ENCODE peak calls at places on chromosomes 7 and 10, in eight cellular contexts. One of them, this sample, is unnamed.

GRCh38 chr10:24385776-24386175 is 176.8 kb downstream of the KIAA1217 start:
- DNase-seq in transverse colon: no peak
- DNase-seq in A549: no peak
- DNase-seq in AG04450: no peak
- DNase-seq in stomach: no peak
- DNase-seq in hepatocyte: peak; percentile 51
- DNase-seq in heart left ventricle: peak; percentile 61
- DNase-seq in mucosa of descending colon: no peak
- DNase-seq in this sample: no peak

GRCh38 chr7:16347461-16348192 is 73.7 kb downstream of the CRPPA start:
- DNase-seq in transverse colon: no peak
- DNase-seq in A549: no peak
- DNase-seq in AG04450: no peak
- DNase-seq in stomach: no peak
- DNase-seq in hepatocyte: peak; percentile 10
- DNase-seq in heart left ventricle: no peak
- DNase-seq in mucosa of descending colon: no peak
- DNase-seq in this sample: no peak

GRCh38 chr7:97421307-97421905 is 303.9 kb downstream of the SDHAF3 start:
- DNase-seq in transverse colon: no peak
- DNase-seq in A549: no peak
- DNase-seq in AG04450: no peak
- DNase-seq in stomach: no peak
- DNase-seq in hepatocyte: no peak
- DNase-seq in heart left ventricle: no peak
- DNase-seq in mucosa of descending colon: no peak
- DNase-seq in this sample: no peak

GRCh38 chr7:66930341-66930740 is 9.3 kb downstream of the TMEM248 start:
- DNase-seq in transverse colon: no peak
- DNase-seq in A549: peak; percentile 54
- DNase-seq in AG04450: no peak
- DNase-seq in stomach: no peak
- DNase-seq in hepatocyte: peak; percentile 13
- DNase-seq in heart left ventricle: no peak
- DNase-seq in mucosa of descending colon: no peak
- DNase-seq in this sample: peak; percentile 22

GRCh38 chr7:136353287-136353686 is 376.1 kb upstream of the MTPN start:
- DNase-seq in transverse colon: no peak
- DNase-seq in A549: no peak
- DNase-seq in AG04450: no peak
- DNase-seq in stomach: no peak
- DNase-seq in hepatocyte: no peak
- DNase-seq in heart left ventricle: no peak
- DNase-seq in mucosa of descending colon: no peak
- DNase-seq in this sample: peak; percentile 11

GRCh38 chr7:112428715-112429114 is 21.5 kb upstream of the IFRD1 start:
- DNase-seq in transverse colon: no peak
- DNase-seq in A549: no peak
- DNase-seq in AG04450: no peak
- DNase-seq in stomach: no peak
- DNase-seq in hepatocyte: no peak
- DNase-seq in heart left ventricle: no peak
- DNase-seq in mucosa of descending colon: no peak
- DNase-seq in this sample: no peak

GRCh38 chr10:102970497-102970896 is 52.4 kb downstream of the CNNM2 start:
- DNase-seq in transverse colon: no peak
- DNase-seq in A549: no peak
- DNase-seq in AG04450: no peak
- DNase-seq in stomach: no peak
- DNase-seq in hepatocyte: no peak
- DNase-seq in heart left ventricle: no peak
- DNase-seq in mucosa of descending colon: no peak
- DNase-seq in this sample: no peak

GRCh38 chr7:139981533-139981932 is 81.2 kb downstream of the PARP12 start:
- DNase-seq in transverse colon: no peak
- DNase-seq in A549: no peak
- DNase-seq in AG04450: no peak
- DNase-seq in stomach: no peak
- DNase-seq in hepatocyte: no peak
- DNase-seq in heart left ventricle: no peak
- DNase-seq in mucosa of descending colon: no peak
- DNase-seq in this sample: no peak

GRCh38 chr7:57403601-57404342 is 46.2 kb upstream of the ZNF716 start:
- DNase-seq in transverse colon: no peak
- DNase-seq in A549: no peak
- DNase-seq in AG04450: no peak
- DNase-seq in stomach: no peak
- DNase-seq in hepatocyte: no peak
- DNase-seq in heart left ventricle: peak; percentile 90
- DNase-seq in mucosa of descending colon: no peak
- DNase-seq in this sample: no peak

GRCh38 chr10:82742478-82742877 is 867.5 kb downstream of the NRG3 start:
- DNase-seq in transverse colon: no peak
- DNase-seq in A549: peak; percentile 13
- DNase-seq in AG04450: no peak
- DNase-seq in stomach: peak; percentile 34
- DNase-seq in hepatocyte: peak; percentile 17
- DNase-seq in heart left ventricle: no peak
- DNase-seq in mucosa of descending colon: no peak
- DNase-seq in this sample: no peak

GRCh38 chr7:40922316-40922670 is 780.6 kb downstream of the INHBA start:
- DNase-seq in transverse colon: no peak
- DNase-seq in A549: no peak
- DNase-seq in AG04450: no peak
- DNase-seq in stomach: no peak
- DNase-seq in hepatocyte: no peak
- DNase-seq in heart left ventricle: no peak
- DNase-seq in mucosa of descending colon: no peak
- DNase-seq in this sample: no peak

GRCh38 chr7:3781607-3782006 is 480.6 kb downstream of the SDK1 start:
- DNase-seq in transverse colon: no peak
- DNase-seq in A549: no peak
- DNase-seq in AG04450: no peak
- DNase-seq in stomach: no peak
- DNase-seq in hepatocyte: no peak
- DNase-seq in heart left ventricle: no peak
- DNase-seq in mucosa of descending colon: no peak
- DNase-seq in this sample: no peak

GRCh38 chr7:100483728-100484635 is at the start of gene NYAP1:
- DNase-seq in transverse colon: peak; percentile 72
- DNase-seq in A549: peak; percentile 53
- DNase-seq in AG04450: no peak
- DNase-seq in stomach: peak; percentile 53
- DNase-seq in hepatocyte: peak; percentile 84
- DNase-seq in heart left ventricle: peak; percentile 38
- DNase-seq in mucosa of descending colon: peak; percentile 70
- DNase-seq in this sample: peak; percentile 72

GRCh38 chr7:1292972-1293830 is 60.5 kb downstream of the UNCX start:
- DNase-seq in transverse colon: no peak
- DNase-seq in A549: no peak
- DNase-seq in AG04450: no peak
- DNase-seq in stomach: no peak
- DNase-seq in hepatocyte: no peak
- DNase-seq in heart left ventricle: no peak
- DNase-seq in mucosa of descending colon: no peak
- DNase-seq in this sample: no peak

GRCh38 chr7:138499340-138499739 is 39.3 kb downstream of the TRIM24 start:
- DNase-seq in transverse colon: no peak
- DNase-seq in A549: no peak
- DNase-seq in AG04450: no peak
- DNase-seq in stomach: no peak
- DNase-seq in hepatocyte: no peak
- DNase-seq in heart left ventricle: no peak
- DNase-seq in mucosa of descending colon: no peak
- DNase-seq in this sample: no peak

GRCh38 chr10:102072867-102073527 is 7.8 kb downstream of the HPS6 start:
- DNase-seq in transverse colon: peak; percentile 86
- DNase-seq in A549: peak; percentile 81
- DNase-seq in AG04450: peak; percentile 59
- DNase-seq in stomach: peak; percentile 89
- DNase-seq in hepatocyte: peak; percentile 88
- DNase-seq in heart left ventricle: peak; percentile 72
- DNase-seq in mucosa of descending colon: no peak
- DNase-seq in this sample: peak; percentile 79

GRCh38 chr10:47299989-47300931 is at the start of gene GDF10:
- DNase-seq in transverse colon: no peak
- DNase-seq in A549: no peak
- DNase-seq in AG04450: no peak
- DNase-seq in stomach: no peak
- DNase-seq in hepatocyte: peak; percentile 47
- DNase-seq in heart left ventricle: no peak
- DNase-seq in mucosa of descending colon: no peak
- DNase-seq in this sample: no peak

GRCh38 chr10:15802375-15802949 is 57.8 kb downstream of the MINDY3 start:
- DNase-seq in transverse colon: no peak
- DNase-seq in A549: no peak
- DNase-seq in AG04450: no peak
- DNase-seq in stomach: no peak
- DNase-seq in hepatocyte: no peak
- DNase-seq in heart left ventricle: no peak
- DNase-seq in mucosa of descending colon: no peak
- DNase-seq in this sample: no peak

GRCh38 chr10:22958338-22958737 is 30.5 kb downstream of the ARMC3 start:
- DNase-seq in transverse colon: no peak
- DNase-seq in A549: no peak
- DNase-seq in AG04450: no peak
- DNase-seq in stomach: no peak
- DNase-seq in hepatocyte: peak; percentile 8
- DNase-seq in heart left ventricle: no peak
- DNase-seq in mucosa of descending colon: no peak
- DNase-seq in this sample: no peak

GRCh38 chr10:110498982-110499795 is 1.5 kb downstream of the DUSP5 start:
- DNase-seq in transverse colon: peak; percentile 64
- DNase-seq in A549: peak; percentile 70
- DNase-seq in AG04450: peak; percentile 44
- DNase-seq in stomach: peak; percentile 46
- DNase-seq in hepatocyte: peak; percentile 42
- DNase-seq in heart left ventricle: peak; percentile 42
- DNase-seq in mucosa of descending colon: no peak
- DNase-seq in this sample: peak; percentile 39

GRCh38 chr7:83142365-83142764 is 20.3 kb downstream of the PCLO start:
- DNase-seq in transverse colon: no peak
- DNase-seq in A549: no peak
- DNase-seq in AG04450: no peak
- DNase-seq in stomach: no peak
- DNase-seq in hepatocyte: no peak
- DNase-seq in heart left ventricle: no peak
- DNase-seq in mucosa of descending colon: no peak
- DNase-seq in this sample: no peak

GRCh38 chr10:132765435-132765834 is 20.5 kb downstream of the NKX6-2 start:
- DNase-seq in transverse colon: no peak
- DNase-seq in A549: no peak
- DNase-seq in AG04450: no peak
- DNase-seq in stomach: no peak
- DNase-seq in hepatocyte: no peak
- DNase-seq in heart left ventricle: no peak
- DNase-seq in mucosa of descending colon: no peak
- DNase-seq in this sample: no peak
- H3K4me3 ChIP-seq in transverse colon: no peak overlapping the region
- H3K4me3 ChIP-seq in A549: no peak overlapping the region
- H3K4me3 ChIP-seq in AG04450: no peak overlapping the region
- H3K4me3 ChIP-seq in stomach: no peak overlapping the region
- H3K4me3 ChIP-seq in hepatocyte: no peak overlapping the region
- H3K4me3 ChIP-seq in heart left ventricle: no peak overlapping the region
- H3K4me3 ChIP-seq in mucosa of descending colon: no peak overlapping the region
- H3K4me3 ChIP-seq in this sample: no peak overlapping the region

GRCh38 chr7:42234736-42235135 is 2.3 kb downstream of the GLI3 start:
- DNase-seq in transverse colon: no peak
- DNase-seq in A549: no peak
- DNase-seq in AG04450: no peak
- DNase-seq in stomach: no peak
- DNase-seq in hepatocyte: no peak
- DNase-seq in heart left ventricle: no peak
- DNase-seq in mucosa of descending colon: no peak
- DNase-seq in this sample: no peak

GRCh38 chr7:42233166-42233565 is 3.8 kb downstream of the GLI3 start:
- DNase-seq in transverse colon: no peak
- DNase-seq in A549: no peak
- DNase-seq in AG04450: no peak
- DNase-seq in stomach: no peak
- DNase-seq in hepatocyte: peak; percentile 44
- DNase-seq in heart left ventricle: no peak
- DNase-seq in mucosa of descending colon: no peak
- DNase-seq in this sample: no peak

GRCh38 chr7:42235734-42236133 is 1.3 kb downstream of the GLI3 start:
- DNase-seq in transverse colon: peak; percentile 9
- DNase-seq in A549: no peak
- DNase-seq in AG04450: no peak
- DNase-seq in stomach: no peak
- DNase-seq in hepatocyte: peak; percentile 21
- DNase-seq in heart left ventricle: no peak
- DNase-seq in mucosa of descending colon: no peak
- DNase-seq in this sample: no peak

GRCh38 chr7:42232275-42232674 is 4.7 kb downstream of the GLI3 start:
- DNase-seq in transverse colon: no peak
- DNase-seq in A549: no peak
- DNase-seq in AG04450: no peak
- DNase-seq in stomach: no peak
- DNase-seq in hepatocyte: peak; percentile 49
- DNase-seq in heart left ventricle: no peak
- DNase-seq in mucosa of descending colon: no peak
- DNase-seq in this sample: no peak

GRCh38 chr7:42233939-42234338 is 3.1 kb downstream of the GLI3 start:
- DNase-seq in transverse colon: no peak
- DNase-seq in A549: no peak
- DNase-seq in AG04450: no peak
- DNase-seq in stomach: no peak
- DNase-seq in hepatocyte: no peak
- DNase-seq in heart left ventricle: no peak
- DNase-seq in mucosa of descending colon: no peak
- DNase-seq in this sample: no peak
- TF ChIP-seq CTCF in transverse colon: no peak
- TF ChIP-seq CTCF in A549: no peak
- TF ChIP-seq CTCF in AG04450: no peak
- TF ChIP-seq CTCF in stomach: no peak
- TF ChIP-seq CTCF in hepatocyte: no peak
- TF ChIP-seq CTCF in heart left ventricle: no peak
- TF ChIP-seq CTCF in mucosa of descending colon: no peak
- TF ChIP-seq CTCF in this sample: no peak

DNA sequence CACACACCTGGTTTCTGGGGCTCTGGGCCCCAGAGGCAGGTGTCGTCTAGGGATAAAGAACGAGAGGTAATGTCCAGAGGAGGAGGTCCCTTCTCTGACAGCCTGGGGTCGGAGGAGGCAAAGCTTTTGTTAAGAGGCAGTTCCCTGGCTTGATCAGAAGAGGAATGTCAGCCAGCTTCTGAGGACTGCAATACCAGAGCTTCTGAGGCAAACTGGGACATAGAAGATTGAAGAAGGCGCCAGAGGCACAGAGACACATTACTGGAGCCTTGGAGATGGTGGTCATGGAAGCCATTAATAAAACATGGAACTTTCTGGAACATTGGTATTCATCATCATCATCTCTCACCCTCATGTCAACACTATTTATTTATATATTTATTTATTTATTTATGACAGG is 53.3 kb downstream of the PYROXD2 start:
- DNase-seq in transverse colon: no peak
- DNase-seq in A549: no peak
- DNase-seq in AG04450: no peak
- DNase-seq in stomach: no peak
- DNase-seq in hepatocyte: no peak
- DNase-seq in heart left ventricle: no peak
- DNase-seq in mucosa of descending colon: no peak
- DNase-seq in this sample: no peak
- H3K4me3 ChIP-seq in transverse colon: no peak overlapping the region
- H3K4me3 ChIP-seq in A549: no peak overlapping the region
- H3K4me3 ChIP-seq in AG04450: peak overlapping the region; percentile 34
- H3K4me3 ChIP-seq in stomach: no peak overlapping the region
- H3K4me3 ChIP-seq in hepatocyte: no peak overlapping the region
- H3K4me3 ChIP-seq in heart left ventricle: no peak overlapping the region
- H3K4me3 ChIP-seq in mucosa of descending colon: no peak overlapping the region
- H3K4me3 ChIP-seq in this sample: no peak overlapping the region

GRCh38 chr10:117534321-117535044 is 8.1 kb upstream of the EMX2 start:
- DNase-seq in transverse colon: no peak
- DNase-seq in A549: no peak
- DNase-seq in AG04450: no peak
- DNase-seq in stomach: no peak
- DNase-seq in hepatocyte: peak; percentile 36
- DNase-seq in heart left ventricle: no peak
- DNase-seq in mucosa of descending colon: no peak
- DNase-seq in this sample: no peak
- TF ChIP-seq CTCF in transverse colon: no peak
- TF ChIP-seq CTCF in A549: no peak
- TF ChIP-seq CTCF in AG04450: no peak
- TF ChIP-seq CTCF in stomach: no peak
- TF ChIP-seq CTCF in hepatocyte: peak; percentile 1
- TF ChIP-seq CTCF in heart left ventricle: no peak
- TF ChIP-seq CTCF in mucosa of descending colon: no peak
- TF ChIP-seq CTCF in this sample: no peak